ENCODE peak calls at places on chromosomes 2 and 18, in nine cellular contexts. K, H, O, M, A, D, Q, V and Y are unnamed samples.

GRCh38 chr2:221517362-221518121 is 54.6 kb downstream of the EPHA4 start:
- DNase-seq in K (peak), H (peak), O (no peak), M (peak), A (no peak), D (no peak), Q (peak), V (peak), Y (peak)

GRCh38 chr2:187079901-187080300 is 230.9 kb upstream of the ZSWIM2 start:
- DNase-seq in K (peak), H (no peak), O (no peak), M (no peak), A (no peak), D (no peak), Q (no peak), V (no peak), Y (peak)

GRCh38 chr2:232884549-232885263 is 14.6 kb downstream of the SNORC start:
- DNase-seq in K (no peak), H (no peak), O (no peak), M (no peak), A (no peak), D (peak), Q (no peak), V (no peak), Y (no peak)

GRCh38 chr18:75162978-75163377 is 46.0 kb downstream of the PTGR3 start:
- DNase-seq in K (no peak), H (no peak), O (no peak), M (no peak), A (peak), D (no peak), Q (no peak), V (no peak), Y (no peak)

GRCh38 chr2:217106650-217107014 is 246.8 kb upstream of the TNP1 start:
- DNase-seq in K (peak), H (peak), O (no peak), M (no peak), A (no peak), D (no peak), Q (no peak), V (no peak), Y (peak)

GRCh38 chr2:179729961-179730360 is 131.5 kb downstream of the ZNF385B start:
- DNase-seq in K (no peak), H (no peak), O (no peak), M (no peak), A (no peak), D (no peak), Q (no peak), V (no peak), Y (no peak)

GRCh38 chr2:223055140-223055539 is 3.1 kb downstream of the KCNE4 start:
- DNase-seq in K (peak), H (no peak), O (no peak), M (no peak), A (no peak), D (no peak), Q (no peak), V (no peak), Y (no peak)

GRCh38 chr2:182456784-182457183 is 29.9 kb upstream of the PDE1A start:
- DNase-seq in K (peak), H (no peak), O (no peak), M (no peak), A (no peak), D (peak), Q (no peak), V (no peak), Y (peak)

GRCh38 chr2:19949071-19949470 is 40.8 kb downstream of the WDR35 start:
- DNase-seq in K (peak), H (no peak), O (no peak), M (no peak), A (no peak), D (no peak), Q (no peak), V (no peak), Y (peak)

GRCh38 chr2:39991298-39991697 is 212.2 kb upstream of the THUMPD2 start:
- DNase-seq in K (peak), H (peak), O (no peak), M (no peak), A (no peak), D (no peak), Q (no peak), V (no peak), Y (peak)

GRCh38 chr2:204972606-204973336 is 427.5 kb downstream of the PARD3B start:
- DNase-seq in K (no peak), H (no peak), O (no peak), M (no peak), A (no peak), D (no peak), Q (no peak), V (no peak), Y (no peak)

GRCh38 chr2:28694364-28694763 is 57.3 kb upstream of the PPP1CB start:
- DNase-seq in K (no peak), H (no peak), O (no peak), M (no peak), A (no peak), D (no peak), Q (no peak), V (no peak), Y (no peak)

GRCh38 chr2:98388601-98389247 is 42.5 kb downstream of the CNGA3 start:
- DNase-seq in K (no peak), H (no peak), O (no peak), M (no peak), A (no peak), D (no peak), Q (no peak), V (no peak), Y (no peak)

GRCh38 chr18:2223859-2224258 is 347.4 kb downstream of the METTL4 start:
- DNase-seq in K (peak), H (peak), O (no peak), M (no peak), A (no peak), D (no peak), Q (no peak), V (no peak), Y (peak)

GRCh38 chr2:101119431-101119830 is 31.8 kb downstream of the TBC1D8 start:
- DNase-seq in K (peak), H (peak), O (no peak), M (no peak), A (no peak), D (no peak), Q (no peak), V (no peak), Y (peak)

GRCh38 chr2:239910404-239910803 is 114.7 kb downstream of the NDUFA10 start:
- DNase-seq in K (no peak), H (no peak), O (peak), M (no peak), A (peak), D (no peak), Q (no peak), V (no peak), Y (no peak)

GRCh38 chr18:59249186-59249774 is 24.0 kb downstream of the RAX start:
- DNase-seq in K (peak), H (peak), O (peak), M (no peak), A (no peak), D (peak), Q (no peak), V (no peak), Y (peak)

GRCh38 chr2:160751021-160751420 is 257.4 kb upstream of the RBMS1 start:
- DNase-seq in K (no peak), H (peak), O (no peak), M (no peak), A (no peak), D (peak), Q (no peak), V (no peak), Y (peak)

GRCh38 chr18:9679125-9679524 is 29.0 kb upstream of the RAB31 start:
- DNase-seq in K (no peak), H (no peak), O (no peak), M (no peak), A (no peak), D (no peak), Q (no peak), V (no peak), Y (no peak)

GRCh38 chr2:141021109-141021508 is 1109.7 kb downstream of the LRP1B start:
- DNase-seq in K (peak), H (peak), O (no peak), M (no peak), A (no peak), D (no peak), Q (no peak), V (no peak), Y (peak)

GRCh38 chr18:41905786-41906527 is 49.1 kb upstream of the PIK3C3 start:
- DNase-seq in K (no peak), H (no peak), O (no peak), M (no peak), A (no peak), D (no peak), Q (no peak), V (no peak), Y (peak)

GRCh38 chr2:14944562-14945346 is 312.2 kb downstream of the LRATD1 start:
- DNase-seq in K (peak), H (peak), O (peak), M (no peak), A (no peak), D (no peak), Q (no peak), V (no peak), Y (peak)

GRCh38 chr2:70141754-70142589 is 48.8 kb downstream of the C2orf42 start:
- DNase-seq in K (no peak), H (no peak), O (peak), M (no peak), A (peak), D (peak), Q (no peak), V (no peak), Y (no peak)

GRCh38 chr18:74899554-74899953 is 301.9 kb downstream of the ZNF407 start:
- DNase-seq in K (no peak), H (peak), O (no peak), M (no peak), A (no peak), D (no peak), Q (no peak), V (no peak), Y (no peak)

GRCh38 chr18:74698881-74699280 is 101.2 kb downstream of the ZNF407 start:
- DNase-seq in K (no peak), H (no peak), O (no peak), M (no peak), A (no peak), D (no peak), Q (no peak), V (no peak), Y (no peak)

GRCh38 chr2:69428981-69429380 is 8.3 kb downstream of the NFU1 start:
- DNase-seq in K (no peak), H (no peak), O (no peak), M (no peak), A (no peak), D (no peak), Q (no peak), V (no peak), Y (no peak)

GRCh38 chr2:234377761-234378341 is 119.0 kb downstream of the ARL4C start:
- DNase-seq in K (peak), H (peak), O (no peak), M (no peak), A (no peak), D (peak), Q (no peak), V (no peak), Y (peak)

GRCh38 chr18:24086082-24086481 is 52.8 kb upstream of the CABYR start:
- DNase-seq in K (no peak), H (no peak), O (no peak), M (no peak), A (no peak), D (no peak), Q (no peak), V (no peak), Y (no peak)

GRCh38 chr18:2717407-2717806 is 61.9 kb downstream of the SMCHD1 start:
- DNase-seq in K (no peak), H (no peak), O (no peak), M (no peak), A (no peak), D (no peak), Q (no peak), V (no peak), Y (no peak)

GRCh38 chr2:162114291-162114690 is 37.8 kb downstream of the GCG start:
- DNase-seq in K (peak), H (no peak), O (no peak), M (no peak), A (no peak), D (no peak), Q (no peak), V (no peak), Y (peak)

GRCh38 chr2:76274154-76274553 is 563.4 kb upstream of the GCFC2 start:
- DNase-seq in K (no peak), H (no peak), O (no peak), M (no peak), A (no peak), D (no peak), Q (no peak), V (no peak), Y (no peak)

GRCh38 chr2:25331686-25332365 is 9.9 kb downstream of the DNMT3A start:
- DNase-seq in K (no peak), H (no peak), O (no peak), M (no peak), A (no peak), D (peak), Q (peak), V (no peak), Y (no peak)

GRCh38 chr2:113834057-113834720 is 55.7 kb upstream of the ACTR3 start:
- DNase-seq in K (no peak), H (no peak), O (no peak), M (no peak), A (no peak), D (no peak), Q (no peak), V (no peak), Y (no peak)

GRCh38 chr2:222842517-222843174 is 18.2 kb upstream of the ACSL3 start:
- DNase-seq in K (peak), H (peak), O (no peak), M (no peak), A (no peak), D (no peak), Q (no peak), V (no peak), Y (peak)

GRCh38 chr18:43620936-43621335 is 343.6 kb upstream of the SYT4 start:
- DNase-seq in K (peak), H (peak), O (no peak), M (no peak), A (no peak), D (no peak), Q (no peak), V (no peak), Y (peak)

GRCh38 chr2:7825591-7826312 is 856.1 kb upstream of the ID2 start:
- DNase-seq in K (no peak), H (peak), O (no peak), M (no peak), A (no peak), D (peak), Q (no peak), V (no peak), Y (peak)

GRCh38 chr2:181784556-181784955 is 104.2 kb upstream of the NEUROD1 start:
- DNase-seq in K (no peak), H (peak), O (no peak), M (no peak), A (no peak), D (no peak), Q (no peak), V (no peak), Y (peak)

GRCh38 chr2:50691518-50691917 is 340.4 kb downstream of the NRXN1 start:
- DNase-seq in K (no peak), H (no peak), O (no peak), M (no peak), A (no peak), D (no peak), Q (no peak), V (no peak), Y (no peak)

GRCh38 chr2:210399440-210400041 is 77.0 kb downstream of the LANCL1 start:
- DNase-seq in K (no peak), H (peak), O (no peak), M (no peak), A (no peak), D (no peak), Q (no peak), V (no peak), Y (peak)